ENCODE peak calls at places on chromosomes 11 and 22, in nine cellular contexts. One of them, this sample, is unnamed.

GRCh38 chr22:37107779-37108621 is 1.5 kb downstream of the TMPRSS6 start:
- DNase-seq in heart right ventricle: no peak
- DNase-seq in kidney: no peak
- DNase-seq in lower lobe of right lung: no peak
- DNase-seq in CD8-positive, alpha-beta memory T cell: no peak
- DNase-seq in mesenchymal stem cell: no peak
- DNase-seq in OCI-LY7: no peak
- DNase-seq in BJ: no peak
- DNase-seq in tibial nerve: no peak
- DNase-seq in this sample: no peak

GRCh38 chr11:69572861-69573260 is 68.1 kb upstream of the CCND1 start:
- DNase-seq in heart right ventricle: no peak
- DNase-seq in kidney: no peak
- DNase-seq in lower lobe of right lung: no peak
- DNase-seq in CD8-positive, alpha-beta memory T cell: no peak
- DNase-seq in mesenchymal stem cell: no peak
- DNase-seq in OCI-LY7: no peak
- DNase-seq in BJ: no peak
- DNase-seq in tibial nerve: no peak
- DNase-seq in this sample: no peak

GRCh38 chr11:69319255-69320106 is 25.5 kb downstream of the MYEOV start:
- DNase-seq in heart right ventricle: no peak
- DNase-seq in kidney: no peak
- DNase-seq in lower lobe of right lung: no peak
- DNase-seq in CD8-positive, alpha-beta memory T cell: no peak
- DNase-seq in mesenchymal stem cell: no peak
- DNase-seq in OCI-LY7: no peak
- DNase-seq in BJ: no peak
- DNase-seq in tibial nerve: no peak
- DNase-seq in this sample: no peak

GRCh38 chr11:62124186-62125113 is 639 bp downstream of the INCENP start:
- DNase-seq in heart right ventricle: peak; percentile 28
- DNase-seq in kidney: no peak
- DNase-seq in lower lobe of right lung: no peak
- DNase-seq in CD8-positive, alpha-beta memory T cell: no peak
- DNase-seq in mesenchymal stem cell: peak; percentile 61
- DNase-seq in OCI-LY7: peak; percentile 45
- DNase-seq in BJ: no peak
- DNase-seq in tibial nerve: no peak
- DNase-seq in this sample: peak; percentile 37

GRCh38 chr22:46763051-46763705 is 728 bp downstream of the TBC1D22A start:
- DNase-seq in heart right ventricle: peak; percentile 78
- DNase-seq in kidney: peak; percentile 88
- DNase-seq in lower lobe of right lung: peak; percentile 48
- DNase-seq in CD8-positive, alpha-beta memory T cell: peak; percentile 63
- DNase-seq in mesenchymal stem cell: peak; percentile 46
- DNase-seq in OCI-LY7: peak; percentile 86
- DNase-seq in BJ: no peak
- DNase-seq in tibial nerve: peak; percentile 51
- DNase-seq in this sample: peak; percentile 52

GRCh38 chr11:66739983-66740382 is 11.0 kb upstream of the SPTBN2 start:
- DNase-seq in heart right ventricle: no peak
- DNase-seq in kidney: no peak
- DNase-seq in lower lobe of right lung: no peak
- DNase-seq in CD8-positive, alpha-beta memory T cell: no peak
- DNase-seq in mesenchymal stem cell: no peak
- DNase-seq in OCI-LY7: no peak
- DNase-seq in BJ: peak; percentile 9
- DNase-seq in tibial nerve: no peak
- DNase-seq in this sample: no peak

GRCh38 chr11:77842451-77843121 is 21.6 kb downstream of the AAMDC start:
- DNase-seq in heart right ventricle: no peak
- DNase-seq in kidney: no peak
- DNase-seq in lower lobe of right lung: no peak
- DNase-seq in CD8-positive, alpha-beta memory T cell: no peak
- DNase-seq in mesenchymal stem cell: peak; percentile 6
- DNase-seq in OCI-LY7: no peak
- DNase-seq in BJ: no peak
- DNase-seq in tibial nerve: no peak
- DNase-seq in this sample: no peak

GRCh38 chr11:134802116-134802515 is 390.1 kb upstream of the B3GAT1 start:
- DNase-seq in heart right ventricle: no peak
- DNase-seq in kidney: no peak
- DNase-seq in lower lobe of right lung: no peak
- DNase-seq in CD8-positive, alpha-beta memory T cell: no peak
- DNase-seq in mesenchymal stem cell: no peak
- DNase-seq in OCI-LY7: no peak
- DNase-seq in BJ: no peak
- DNase-seq in tibial nerve: no peak
- DNase-seq in this sample: no peak

GRCh38 chr11:33633251-33634003 is 67.2 kb downstream of the C11orf91 start:
- DNase-seq in heart right ventricle: no peak
- DNase-seq in kidney: no peak
- DNase-seq in lower lobe of right lung: no peak
- DNase-seq in CD8-positive, alpha-beta memory T cell: no peak
- DNase-seq in mesenchymal stem cell: peak; percentile 75
- DNase-seq in OCI-LY7: no peak
- DNase-seq in BJ: no peak
- DNase-seq in tibial nerve: no peak
- DNase-seq in this sample: no peak

GRCh38 chr11:71309611-71310010 is 57.2 kb upstream of the SHANK2 start:
- DNase-seq in heart right ventricle: no peak
- DNase-seq in kidney: no peak
- DNase-seq in lower lobe of right lung: no peak
- DNase-seq in CD8-positive, alpha-beta memory T cell: no peak
- DNase-seq in mesenchymal stem cell: no peak
- DNase-seq in OCI-LY7: no peak
- DNase-seq in BJ: no peak
- DNase-seq in tibial nerve: no peak
- DNase-seq in this sample: no peak

GRCh38 chr11:121829159-121829643 is 286.8 kb downstream of the BLID start:
- DNase-seq in heart right ventricle: peak; percentile 27
- DNase-seq in kidney: no peak
- DNase-seq in lower lobe of right lung: no peak
- DNase-seq in CD8-positive, alpha-beta memory T cell: no peak
- DNase-seq in mesenchymal stem cell: peak; percentile 96
- DNase-seq in OCI-LY7: no peak
- DNase-seq in BJ: peak; percentile 98
- DNase-seq in tibial nerve: peak; percentile 26
- DNase-seq in this sample: no peak

GRCh38 chr11:70637186-70637800 is 239.0 kb downstream of the CTTN start:
- DNase-seq in heart right ventricle: no peak
- DNase-seq in kidney: no peak
- DNase-seq in lower lobe of right lung: no peak
- DNase-seq in CD8-positive, alpha-beta memory T cell: no peak
- DNase-seq in mesenchymal stem cell: no peak
- DNase-seq in OCI-LY7: no peak
- DNase-seq in BJ: no peak
- DNase-seq in tibial nerve: no peak
- DNase-seq in this sample: no peak

GRCh38 chr11:78339483-78339882 is 78.1 kb downstream of the GAB2 start:
- DNase-seq in heart right ventricle: no peak
- DNase-seq in kidney: no peak
- DNase-seq in lower lobe of right lung: no peak
- DNase-seq in CD8-positive, alpha-beta memory T cell: no peak
- DNase-seq in mesenchymal stem cell: no peak
- DNase-seq in OCI-LY7: no peak
- DNase-seq in BJ: no peak
- DNase-seq in tibial nerve: no peak
- DNase-seq in this sample: no peak

GRCh38 chr22:27686534-27686933 is 115.0 kb downstream of the MN1 start:
- DNase-seq in heart right ventricle: peak; percentile 89
- DNase-seq in kidney: peak; percentile 83
- DNase-seq in lower lobe of right lung: no peak
- DNase-seq in CD8-positive, alpha-beta memory T cell: no peak
- DNase-seq in mesenchymal stem cell: peak; percentile 97
- DNase-seq in OCI-LY7: no peak
- DNase-seq in BJ: peak; percentile 5
- DNase-seq in tibial nerve: no peak
- DNase-seq in this sample: no peak

GRCh38 chr11:17604913-17605230 is 57.8 kb downstream of the OTOG start:
- DNase-seq in heart right ventricle: no peak
- DNase-seq in kidney: no peak
- DNase-seq in lower lobe of right lung: no peak
- DNase-seq in CD8-positive, alpha-beta memory T cell: no peak
- DNase-seq in mesenchymal stem cell: no peak
- DNase-seq in OCI-LY7: no peak
- DNase-seq in BJ: no peak
- DNase-seq in tibial nerve: no peak
- DNase-seq in this sample: no peak

GRCh38 chr11:86719781-86720463 is 47.5 kb upstream of the ME3 start:
- DNase-seq in heart right ventricle: no peak
- DNase-seq in kidney: no peak
- DNase-seq in lower lobe of right lung: no peak
- DNase-seq in CD8-positive, alpha-beta memory T cell: no peak
- DNase-seq in mesenchymal stem cell: peak; percentile 78
- DNase-seq in OCI-LY7: no peak
- DNase-seq in BJ: no peak
- DNase-seq in tibial nerve: no peak
- DNase-seq in this sample: no peak

DNA sequence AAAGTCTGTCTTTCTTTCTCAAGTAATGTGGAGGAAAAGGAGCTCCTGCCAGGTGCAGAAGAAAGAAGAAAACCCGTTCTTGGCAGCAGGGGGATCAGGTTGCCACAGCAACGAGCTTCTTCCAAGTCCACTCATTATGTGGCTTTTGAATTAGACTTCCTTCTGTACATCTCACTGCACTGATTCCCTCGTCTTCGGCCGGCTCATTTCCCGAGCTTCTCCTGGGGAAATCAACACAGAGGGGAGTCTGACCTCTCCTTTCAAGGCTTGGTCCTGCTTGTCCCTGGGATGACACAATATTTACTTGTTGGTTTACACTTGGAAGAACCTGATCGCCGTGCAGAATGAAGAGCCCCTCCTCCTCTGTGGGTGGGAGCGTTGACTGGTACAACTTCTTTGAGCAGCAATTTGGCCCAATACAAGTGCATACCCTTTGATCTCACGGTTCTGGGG is 35.3 kb downstream of the MCHR1 start:
- DNase-seq in heart right ventricle: no peak
- DNase-seq in kidney: no peak
- DNase-seq in lower lobe of right lung: no peak
- DNase-seq in CD8-positive, alpha-beta memory T cell: no peak
- DNase-seq in mesenchymal stem cell: peak; percentile 63
- DNase-seq in OCI-LY7: no peak
- DNase-seq in BJ: no peak
- DNase-seq in tibial nerve: no peak
- DNase-seq in this sample: no peak
- H3K4me3 ChIP-seq in heart right ventricle: no peak overlapping the region
- H3K4me3 ChIP-seq in kidney: no peak overlapping the region
- H3K4me3 ChIP-seq in lower lobe of right lung: no peak overlapping the region
- H3K4me3 ChIP-seq in CD8-positive, alpha-beta memory T cell: no peak overlapping the region
- H3K4me3 ChIP-seq in mesenchymal stem cell: no peak overlapping the region
- H3K4me3 ChIP-seq in OCI-LY7: no peak overlapping the region
- H3K4me3 ChIP-seq in BJ: no peak overlapping the region
- H3K4me3 ChIP-seq in tibial nerve: no peak overlapping the region
- H3K4me3 ChIP-seq in this sample: no peak overlapping the region

DNA sequence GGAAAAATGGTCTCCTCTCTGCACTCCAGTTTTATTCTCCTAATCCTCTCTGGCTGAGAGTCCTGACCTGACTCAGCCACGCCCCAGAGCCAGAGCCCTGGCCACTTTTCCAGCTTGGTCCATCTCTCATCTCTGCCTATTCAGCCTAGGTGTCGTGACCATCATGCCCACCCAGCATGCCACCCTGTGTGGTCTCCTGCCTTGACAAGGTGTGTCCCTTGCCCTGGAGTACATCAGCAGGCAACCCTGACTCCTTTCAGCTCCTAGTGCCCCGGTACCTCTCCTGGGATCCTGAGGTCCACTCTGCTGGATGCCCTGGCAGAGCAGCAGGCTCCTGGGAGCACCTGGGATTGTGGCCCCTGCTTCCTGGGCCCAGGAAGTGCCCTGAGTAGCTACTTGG is 52.8 kb downstream of the ZNRF3 start:
- DNase-seq in heart right ventricle: no peak
- DNase-seq in kidney: no peak
- DNase-seq in lower lobe of right lung: no peak
- DNase-seq in CD8-positive, alpha-beta memory T cell: no peak
- DNase-seq in mesenchymal stem cell: no peak
- DNase-seq in OCI-LY7: no peak
- DNase-seq in BJ: no peak
- DNase-seq in tibial nerve: no peak
- DNase-seq in this sample: no peak
- H3K36me3 ChIP-seq in heart right ventricle: no peaks in the 10 kb centered on the region
- H3K36me3 ChIP-seq in kidney: no peaks in the 10 kb centered on the region
- H3K36me3 ChIP-seq in lower lobe of right lung: no peaks in the 10 kb centered on the region
- H3K36me3 ChIP-seq in CD8-positive, alpha-beta memory T cell: no peaks in the 10 kb centered on the region
- H3K36me3 ChIP-seq in mesenchymal stem cell: no peaks in the 10 kb centered on the region
- H3K36me3 ChIP-seq in OCI-LY7: no peaks in the 10 kb centered on the region
- H3K36me3 ChIP-seq in BJ: no peaks in the 10 kb centered on the region
- H3K36me3 ChIP-seq in tibial nerve: no peaks in the 10 kb centered on the region
- H3K36me3 ChIP-seq in this sample: no peaks in the 10 kb centered on the region

DNA sequence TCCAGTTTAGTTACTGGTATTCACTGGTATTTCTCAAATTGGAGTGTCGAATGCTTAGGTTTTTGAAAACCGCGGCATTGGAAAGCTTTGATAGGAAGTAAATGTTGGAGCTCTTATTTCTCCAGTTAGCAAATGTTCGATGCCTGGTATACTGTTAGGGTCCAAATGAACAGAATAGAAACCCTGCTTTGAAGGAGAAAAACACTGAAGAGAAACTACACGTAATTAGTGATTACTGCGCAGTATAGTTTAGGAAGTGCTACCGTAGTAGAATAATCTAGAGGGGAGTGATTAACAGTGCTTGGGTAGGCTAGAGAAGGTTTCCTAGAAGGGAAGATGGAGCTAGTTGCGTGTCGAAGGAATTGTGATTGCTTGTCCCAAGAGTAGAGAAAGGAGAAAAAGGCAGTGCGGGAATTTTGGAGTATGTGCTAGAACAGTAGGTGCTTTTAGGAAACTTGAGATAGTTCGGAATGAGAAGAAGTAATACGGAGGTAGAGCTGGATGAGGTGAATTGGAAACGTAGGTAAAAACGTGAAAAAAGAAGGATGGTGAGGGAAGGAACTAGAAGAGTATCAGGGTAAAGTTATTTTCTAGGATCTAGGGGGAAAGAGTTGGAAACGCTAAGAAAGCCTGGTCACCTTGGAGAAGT is 1.2 kb downstream of the CEP57 start:
- DNase-seq in heart right ventricle: no peak
- DNase-seq in kidney: no peak
- DNase-seq in lower lobe of right lung: no peak
- DNase-seq in CD8-positive, alpha-beta memory T cell: no peak
- DNase-seq in mesenchymal stem cell: no peak
- DNase-seq in OCI-LY7: no peak
- DNase-seq in BJ: no peak
- DNase-seq in tibial nerve: no peak
- DNase-seq in this sample: no peak
- H3K4me3 ChIP-seq in heart right ventricle: peak overlapping the region; percentile 98
- H3K4me3 ChIP-seq in kidney: peak overlapping the region; percentile 94
- H3K4me3 ChIP-seq in lower lobe of right lung: peak overlapping the region; percentile 91
- H3K4me3 ChIP-seq in CD8-positive, alpha-beta memory T cell: peak overlapping the region; percentile 97
- H3K4me3 ChIP-seq in mesenchymal stem cell: peak overlapping the region; percentile 97
- H3K4me3 ChIP-seq in OCI-LY7: peak overlapping the region; percentile 83
- H3K4me3 ChIP-seq in BJ: peak overlapping the region; percentile 88
- H3K4me3 ChIP-seq in tibial nerve: peak overlapping the region; percentile 85
- H3K4me3 ChIP-seq in this sample: peak overlapping the region; percentile 92

DNA sequence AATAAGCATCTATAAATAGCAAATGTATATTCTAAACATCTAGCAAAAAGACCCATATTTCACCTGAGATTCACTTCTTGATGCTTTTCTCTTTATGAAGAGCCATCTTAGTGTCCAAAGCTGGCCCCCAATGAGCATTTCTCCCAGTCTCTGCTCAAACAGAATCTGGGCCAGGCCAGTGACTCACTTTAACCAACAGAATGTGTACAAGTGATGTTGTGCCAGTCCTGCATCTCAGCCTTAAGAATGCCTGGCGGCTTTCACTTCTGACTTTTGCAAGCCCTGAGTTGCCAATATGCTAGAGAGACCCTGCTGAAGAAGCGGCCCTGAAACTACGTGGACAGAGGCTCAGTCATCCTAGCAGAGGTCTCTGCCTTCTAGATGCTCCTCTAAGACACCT is 6.9 kb upstream of the COPB1 start:
- DNase-seq in heart right ventricle: no peak
- DNase-seq in kidney: no peak
- DNase-seq in lower lobe of right lung: no peak
- DNase-seq in CD8-positive, alpha-beta memory T cell: no peak
- DNase-seq in mesenchymal stem cell: peak; percentile 20
- DNase-seq in OCI-LY7: no peak
- DNase-seq in BJ: no peak
- DNase-seq in tibial nerve: no peak
- DNase-seq in this sample: no peak
- H3K36me3 ChIP-seq in heart right ventricle: peaks cover 84% of the 10 kb centered on the region
- H3K36me3 ChIP-seq in kidney: peaks cover 28% of the 10 kb centered on the region
- H3K36me3 ChIP-seq in lower lobe of right lung: peaks cover 84% of the 10 kb centered on the region
- H3K36me3 ChIP-seq in CD8-positive, alpha-beta memory T cell: peaks cover 45% of the 10 kb centered on the region
- H3K36me3 ChIP-seq in mesenchymal stem cell: peaks cover 84% of the 10 kb centered on the region
- H3K36me3 ChIP-seq in OCI-LY7: peaks cover 83% of the 10 kb centered on the region
- H3K36me3 ChIP-seq in BJ: peaks cover 15% of the 10 kb centered on the region
- H3K36me3 ChIP-seq in tibial nerve: no peaks in the 10 kb centered on the region
- H3K36me3 ChIP-seq in this sample: peaks cover 74% of the 10 kb centered on the region